ENCODE peak calls at places on chromosomes 16 and 17, in eight cellular contexts. B, Z, U, A, E, P, R and D are unnamed samples.

GRCh38 chr16:51896013-51896412 is 650.9 kb downstream of the TOX3 start:
- DNase-seq in B (no peak), Z (no peak), U (no peak), A (no peak), E (no peak), P (no peak), R (no peak), D (no peak)

GRCh38 chr16:55323637-55324490 is at the start of gene IRX6:
- DNase-seq in B (peak), Z (peak), U (peak), A (no peak), E (peak), P (no peak), R (no peak), D (no peak)

GRCh38 chr16:66508261-66508913 is 41.5 kb downstream of the TK2 start:
- DNase-seq in B (no peak), Z (peak), U (peak), A (peak), E (no peak), P (peak), R (no peak), D (no peak)

GRCh38 chr16:4924593-4925378 is 12.2 kb downstream of the PPL start:
- DNase-seq in B (no peak), Z (peak), U (no peak), A (peak), E (no peak), P (peak), R (no peak), D (peak)

GRCh38 chr17:31487648-31488263 is 96.3 kb downstream of the RAB11FIP4 start:
- DNase-seq in B (no peak), Z (peak), U (peak), A (peak), E (peak), P (peak), R (no peak), D (peak)

GRCh38 chr17:73713136-73713535 is 68.9 kb upstream of the SDK2 start:
- DNase-seq in B (no peak), Z (peak), U (no peak), A (peak), E (no peak), P (no peak), R (no peak), D (no peak)

GRCh38 chr17:80248001-80248893 is 12.4 kb upstream of the RNF213 start:
- DNase-seq in B (no peak), Z (no peak), U (no peak), A (no peak), E (no peak), P (no peak), R (no peak), D (no peak)

GRCh38 chr16:80028581-80029380 is 428.2 kb upstream of the MAF start:
- DNase-seq in B (no peak), Z (no peak), U (no peak), A (no peak), E (no peak), P (no peak), R (no peak), D (no peak)

GRCh38 chr16:67933805-67934204 is 2.1 kb upstream of the CTRL start:
- DNase-seq in B (no peak), Z (no peak), U (no peak), A (no peak), E (no peak), P (no peak), R (no peak), D (no peak)

GRCh38 chr17:34118564-34118963 is 136.5 kb upstream of the CCL2 start:
- DNase-seq in B (peak), Z (no peak), U (peak), A (no peak), E (peak), P (no peak), R (no peak), D (no peak)

GRCh38 chr17:39246274-39246673 is 20.5 kb upstream of the STAC2 start:
- DNase-seq in B (no peak), Z (no peak), U (no peak), A (no peak), E (no peak), P (no peak), R (no peak), D (no peak)

GRCh38 chr17:12134587-12134986 is 113.9 kb downstream of the MAP2K4 start:
- DNase-seq in B (no peak), Z (no peak), U (no peak), A (no peak), E (no peak), P (no peak), R (no peak), D (no peak)

GRCh38 chr16:50709980-50710379 is 16.6 kb downstream of the NOD2 start:
- DNase-seq in B (peak), Z (no peak), U (no peak), A (no peak), E (no peak), P (no peak), R (no peak), D (no peak)

GRCh38 chr17:65548570-65548969 is 12.9 kb downstream of the AXIN2 start:
- DNase-seq in B (no peak), Z (no peak), U (no peak), A (no peak), E (no peak), P (no peak), R (no peak), D (no peak)

GRCh38 chr16:87543436-87544191 is 50.8 kb upstream of the ZCCHC14 start:
- DNase-seq in B (no peak), Z (no peak), U (peak), A (no peak), E (no peak), P (no peak), R (no peak), D (no peak)

GRCh38 chr16:87970206-87970605 is 19.0 kb downstream of the BANP start:
- DNase-seq in B (no peak), Z (peak), U (peak), A (no peak), E (no peak), P (no peak), R (no peak), D (no peak)

GRCh38 chr16:83928341-83929055 is 24.5 kb upstream of the OSGIN1 start:
- DNase-seq in B (no peak), Z (peak), U (peak), A (no peak), E (no peak), P (no peak), R (no peak), D (no peak)

GRCh38 chr17:47708312-47708863 is 14.4 kb downstream of the TBKBP1 start:
- DNase-seq in B (no peak), Z (no peak), U (no peak), A (no peak), E (no peak), P (no peak), R (no peak), D (no peak)

GRCh38 chr17:70577456-70577855 is 408.1 kb downstream of the KCNJ2 start:
- DNase-seq in B (no peak), Z (no peak), U (no peak), A (no peak), E (no peak), P (no peak), R (no peak), D (no peak)

GRCh38 chr16:71540-72341 is 690 bp downstream of the RHBDF1 start:
- DNase-seq in B (peak), Z (peak), U (peak), A (peak), E (peak), P (peak), R (no peak), D (peak)

GRCh38 chr17:27975146-27976011 is 67.1 kb upstream of the NLK start:
- DNase-seq in B (no peak), Z (peak), U (peak), A (peak), E (no peak), P (peak), R (no peak), D (no peak)

GRCh38 chr16:67287960-67288359 is 8.6 kb downstream of the PLEKHG4 start:
- DNase-seq in B (no peak), Z (no peak), U (no peak), A (no peak), E (no peak), P (no peak), R (no peak), D (no peak)

GRCh38 chr16:80366023-80366422 is 174.8 kb upstream of the DYNLRB2 start:
- DNase-seq in B (no peak), Z (peak), U (no peak), A (no peak), E (no peak), P (no peak), R (no peak), D (no peak)

GRCh38 chr17:38693700-38694329 is 11.3 kb upstream of the MLLT6 start:
- DNase-seq in B (peak), Z (no peak), U (peak), A (no peak), E (peak), P (peak), R (no peak), D (peak)

GRCh38 chr16:83907926-83908325 is 9.0 kb downstream of the MLYCD start:
- DNase-seq in B (no peak), Z (no peak), U (no peak), A (no peak), E (no peak), P (no peak), R (no peak), D (no peak)

GRCh38 chr16:56985962-56986360 is 3.4 kb upstream of the NLRC5 start:
- DNase-seq in B (no peak), Z (no peak), U (no peak), A (no peak), E (no peak), P (no peak), R (no peak), D (no peak)

GRCh38 chr16:51607202-51607756 is 456.2 kb upstream of the SALL1 start:
- DNase-seq in B (no peak), Z (no peak), U (no peak), A (no peak), E (no peak), P (no peak), R (no peak), D (no peak)

GRCh38 chr16:17276610-17277009 is 194.2 kb downstream of the XYLT1 start:
- DNase-seq in B (no peak), Z (no peak), U (no peak), A (no peak), E (no peak), P (no peak), R (no peak), D (no peak)

GRCh38 chr16:73717266-73718057 is 579.2 kb upstream of the PSMD7 start:
- DNase-seq in B (no peak), Z (no peak), U (no peak), A (no peak), E (no peak), P (no peak), R (no peak), D (no peak)

GRCh38 chr17:21218101-21218500 is 4.1 kb upstream of the TMEM11 start:
- DNase-seq in B (no peak), Z (no peak), U (peak), A (no peak), E (no peak), P (no peak), R (no peak), D (no peak)

GRCh38 chr17:42179911-42180410 is 981 bp downstream of the KCNH4 start:
- DNase-seq in B (no peak), Z (peak), U (peak), A (no peak), E (peak), P (peak), R (no peak), D (peak)

GRCh38 chr16:882256-882655 is 81.7 kb upstream of the GNG13 start:
- DNase-seq in B (no peak), Z (no peak), U (no peak), A (no peak), E (no peak), P (no peak), R (no peak), D (no peak)

GRCh38 chr17:76659928-76660614 is 16.5 kb upstream of the ST6GALNAC1 start:
- DNase-seq in B (no peak), Z (no peak), U (peak), A (peak), E (no peak), P (no peak), R (no peak), D (peak)

GRCh38 chr17:7992516-7992915 is 9.9 kb upstream of the GUCY2D start:
- DNase-seq in B (no peak), Z (peak), U (no peak), A (peak), E (no peak), P (no peak), R (no peak), D (no peak)

GRCh38 chr16:82345318-82345717 is 175.3 kb upstream of the MPHOSPH6 start:
- DNase-seq in B (no peak), Z (no peak), U (no peak), A (no peak), E (no peak), P (no peak), R (no peak), D (no peak)
- H3K27ac ChIP-seq in B (no peak), Z (no peak), U (no peak), A (no peak), E (no peak), P (no peak), R (no peak), D (no peak)

DNA sequence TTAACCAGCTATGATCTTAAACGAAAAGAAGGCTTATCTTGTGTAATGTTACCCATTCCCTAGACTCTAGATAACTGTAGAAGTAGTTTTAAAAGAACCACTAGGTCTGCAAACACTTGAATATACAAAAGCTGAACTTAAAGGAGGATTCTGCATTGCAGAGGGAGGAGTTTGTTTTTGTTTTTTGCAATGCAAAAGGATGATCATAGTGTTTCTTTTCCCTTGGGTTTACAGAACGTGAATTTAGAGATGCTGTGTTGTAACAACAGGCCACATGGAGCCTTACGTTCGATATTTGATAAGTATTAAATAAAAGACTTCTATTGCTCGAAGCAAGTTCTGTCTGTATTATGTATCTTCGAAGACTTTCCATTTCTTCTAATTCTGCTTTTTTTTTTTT is 77.6 kb downstream of the CHD9 start:
- DNase-seq in B (no peak), Z (no peak), U (peak), A (no peak), E (no peak), P (no peak), R (no peak), D (no peak)
- H3K4me3 ChIP-seq in B (peak), Z (peak), U (peak), A (peak), E (peak), P (no peak), R (no peak), D (no peak)

GRCh38 chr16:65153365-65154105 is 31.7 kb upstream of the CDH11 start:
- DNase-seq in B (no peak), Z (no peak), U (no peak), A (no peak), E (no peak), P (no peak), R (no peak), D (no peak)

GRCh38 chr16:65148804-65149203 is 26.9 kb upstream of the CDH11 start:
- DNase-seq in B (no peak), Z (no peak), U (no peak), A (no peak), E (no peak), P (no peak), R (no peak), D (no peak)

GRCh38 chr16:65154321-65154720 is 32.5 kb upstream of the CDH11 start:
- DNase-seq in B (no peak), Z (no peak), U (no peak), A (no peak), E (no peak), P (no peak), R (no peak), D (no peak)
- H3K27ac ChIP-seq in B (no peak), Z (no peak), U (no peak), A (no peak), E (no peak), P (no peak), R (no peak), D (no peak)

DNA sequence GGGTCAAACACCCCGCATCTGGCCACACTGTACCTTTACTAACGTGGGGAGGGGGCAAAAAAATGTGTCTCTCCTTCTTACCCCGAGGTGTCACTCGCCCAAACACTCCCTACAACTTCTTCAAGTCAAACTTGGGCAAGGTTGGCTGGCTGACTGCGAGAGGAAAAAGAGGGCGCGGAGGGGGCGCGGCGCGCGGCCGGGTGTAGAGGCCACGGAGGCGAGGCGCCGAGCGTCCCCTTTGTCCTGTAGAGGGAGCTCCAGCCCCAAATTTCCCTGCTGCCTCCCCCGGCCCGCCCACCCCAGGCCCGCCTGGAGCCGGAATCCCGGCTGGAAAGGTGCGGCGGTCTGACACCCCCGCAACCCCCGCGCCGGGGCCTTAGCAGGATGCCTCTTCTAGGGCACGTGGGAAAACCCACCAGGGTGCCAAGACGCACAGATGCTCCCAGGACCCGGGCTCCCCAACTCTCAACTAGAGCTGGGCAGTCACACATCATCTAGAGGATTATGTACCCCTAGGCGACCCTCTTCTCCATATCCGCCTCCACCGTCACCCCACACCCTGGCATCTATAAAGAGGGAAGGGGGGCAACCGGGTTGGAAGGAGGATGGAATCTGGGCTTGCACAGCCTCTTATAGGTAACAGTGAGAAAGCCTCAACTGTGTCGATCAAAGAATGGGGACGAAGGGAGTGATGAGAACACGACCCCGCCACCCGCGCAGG is 4.2 kb downstream of the IRX3 start:
- DNase-seq in B (no peak), Z (peak), U (peak), A (no peak), E (peak), P (peak), R (no peak), D (peak)
- H3K4me3 ChIP-seq in B (peak), Z (no peak), U (peak), A (peak), E (no peak), P (no peak), R (no peak), D (no peak)

GRCh38 chr17:50939795-50940684 is 73.9 kb upstream of the TOB1 start:
- DNase-seq in B (no peak), Z (no peak), U (no peak), A (no peak), E (no peak), P (no peak), R (no peak), D (no peak)
- H3K27ac ChIP-seq in B (no peak), Z (no peak), U (no peak), A (no peak), E (no peak), P (peak), R (peak), D (no peak)